ENCODE peak calls at places on chromosome 18, in six cellular contexts. V is activated T-cell treated with anti-CD3 and anti-CD28 coated beads for 1 hour; L is HFF-Myc; U is stimulated activated naive B cell treated with anti-CD40 and anti-IgM and Interleukin-4, amounts not matched to agents 10 μg/mL and 1 μg/mL and 100 μg/mL, for 72 hours; I is T-helper 2 cell; Z is WTC11. W is an unnamed sample.

GRCh38 chr18:57906852-57907251 is 103.7 kb upstream of the ATP8B1 start:
- DNase-seq in V (no peak), L (no peak), U (no peak), I (no peak), Z (peak), W (no peak)

GRCh38 chr18:77106331-77106730 is 26.3 kb downstream of the MBP start:
- DNase-seq in V (peak), L (no peak), U (no peak), I (peak), Z (no peak), W (peak)

GRCh38 chr18:2656237-2657042 is 914 bp downstream of the SMCHD1 start:
- DNase-seq in V (peak), L (no peak), U (no peak), I (peak), Z (peak), W (peak)

GRCh38 chr18:69490813-69491212 is 90.1 kb downstream of the DOK6 start:
- DNase-seq in V (no peak), L (peak), U (no peak), I (no peak), Z (no peak), W (no peak)

GRCh38 chr18:6219116-6219717 is 195.5 kb downstream of the L3MBTL4 start:
- DNase-seq in V (no peak), L (peak), U (no peak), I (no peak), Z (peak), W (no peak)

GRCh38 chr18:76708036-76708726 is 114.2 kb upstream of the ZNF236 start:
- DNase-seq in V (no peak), L (no peak), U (no peak), I (no peak), Z (no peak), W (no peak)

GRCh38 chr18:58858591-58859468 is 5.8 kb upstream of the ZNF532 start:
- DNase-seq in V (no peak), L (no peak), U (no peak), I (no peak), Z (no peak), W (no peak)

GRCh38 chr18:37282386-37283037 is 283.1 kb downstream of the CELF4 start:
- DNase-seq in V (no peak), L (no peak), U (no peak), I (no peak), Z (peak), W (no peak)

GRCh38 chr18:69874058-69874457 is 73.6 kb downstream of the CD226 start:
- DNase-seq in V (no peak), L (no peak), U (no peak), I (no peak), Z (no peak), W (no peak)

GRCh38 chr18:49846718-49847470 is 33.6 kb upstream of the ACAA2 start:
- DNase-seq in V (no peak), L (no peak), U (no peak), I (no peak), Z (no peak), W (no peak)

GRCh38 chr18:60404686-60405085 is 32.1 kb upstream of the MC4R start:
- DNase-seq in V (no peak), L (no peak), U (no peak), I (no peak), Z (no peak), W (no peak)

GRCh38 chr18:60024857-60025256 is 125.1 kb downstream of the PMAIP1 start:
- DNase-seq in V (no peak), L (no peak), U (no peak), I (no peak), Z (no peak), W (no peak)

GRCh38 chr18:45127395-45127794 is 446.7 kb downstream of the SETBP1 start:
- DNase-seq in V (no peak), L (no peak), U (no peak), I (no peak), Z (no peak), W (no peak)

GRCh38 chr18:26059357-26059756 is 31.1 kb downstream of the SS18 start:
- DNase-seq in V (no peak), L (no peak), U (no peak), I (no peak), Z (no peak), W (no peak)

GRCh38 chr18:31664101-31664500 is 20.3 kb downstream of the B4GALT6 start:
- DNase-seq in V (no peak), L (no peak), U (no peak), I (no peak), Z (no peak), W (no peak)

GRCh38 chr18:26322892-26323653 is 96.8 kb downstream of the TAF4B start:
- DNase-seq in V (no peak), L (peak), U (no peak), I (no peak), Z (no peak), W (no peak)

GRCh38 chr18:66548747-66549146 is 55.1 kb downstream of the CDH19 start:
- DNase-seq in V (no peak), L (no peak), U (no peak), I (no peak), Z (no peak), W (no peak)

GRCh38 chr18:13562494-13563029 is 163.8 kb downstream of the FAM210A start:
- DNase-seq in V (peak), L (no peak), U (peak), I (no peak), Z (no peak), W (no peak)

GRCh38 chr18:62189208-62189607 is 2.2 kb downstream of the RELCH start:
- DNase-seq in V (no peak), L (no peak), U (no peak), I (no peak), Z (no peak), W (no peak)

GRCh38 chr18:58253871-58254270 is 209.8 kb downstream of the NEDD4L start:
- DNase-seq in V (no peak), L (no peak), U (no peak), I (no peak), Z (no peak), W (no peak)

GRCh38 chr18:11995445-11996189 is 14.3 kb downstream of the IMPA2 start:
- DNase-seq in V (peak), L (peak), U (peak), I (peak), Z (peak), W (peak)

GRCh38 chr18:76168206-76168605 is 326.8 kb downstream of the ZNF516 start:
- DNase-seq in V (no peak), L (no peak), U (no peak), I (no peak), Z (no peak), W (no peak)

GRCh38 chr18:76468345-76469275 is 26.4 kb downstream of the ZNF516 start:
- DNase-seq in V (no peak), L (no peak), U (no peak), I (no peak), Z (no peak), W (no peak)

GRCh38 chr18:6666286-6666685 is 63.2 kb upstream of the ARHGAP28 start:
- DNase-seq in V (no peak), L (peak), U (no peak), I (no peak), Z (no peak), W (no peak)

GRCh38 chr18:69326094-69326493 is 74.6 kb upstream of the DOK6 start:
- DNase-seq in V (no peak), L (no peak), U (no peak), I (no peak), Z (no peak), W (no peak)

GRCh38 chr18:62388855-62389760 is 64.0 kb downstream of the TNFRSF11A start:
- DNase-seq in V (no peak), L (no peak), U (no peak), I (no peak), Z (no peak), W (no peak)

GRCh38 chr18:2082676-2083075 is 488.6 kb downstream of the METTL4 start:
- DNase-seq in V (no peak), L (no peak), U (no peak), I (no peak), Z (no peak), W (no peak)

GRCh38 chr18:13531681-13532325 is 194.6 kb downstream of the FAM210A start:
- DNase-seq in V (no peak), L (no peak), U (no peak), I (no peak), Z (no peak), W (no peak)

GRCh38 chr18:74450626-74451025 is 6.5 kb downstream of the DIPK1C start:
- DNase-seq in V (no peak), L (no peak), U (no peak), I (no peak), Z (no peak), W (no peak)

GRCh38 chr18:44229693-44230108 is 451.0 kb upstream of the SETBP1 start:
- DNase-seq in V (no peak), L (no peak), U (no peak), I (no peak), Z (no peak), W (no peak)

GRCh38 chr18:76823574-76823973 is 1.2 kb downstream of the ZNF236 start:
- DNase-seq in V (no peak), L (no peak), U (no peak), I (peak), Z (peak), W (no peak)

GRCh38 chr18:5510109-5510846 is 33.5 kb downstream of the EPB41L3 start:
- DNase-seq in V (no peak), L (peak), U (no peak), I (no peak), Z (no peak), W (no peak)

GRCh38 chr18:10687161-10687925 is 161.5 kb downstream of the NAPG start:
- DNase-seq in V (no peak), L (no peak), U (no peak), I (no peak), Z (no peak), W (no peak)

GRCh38 chr18:63331105-63331504 is 11.5 kb upstream of the BCL2 start:
- DNase-seq in V (no peak), L (no peak), U (no peak), I (no peak), Z (no peak), W (no peak)

GRCh38 chr18:12726774-12727550 is 24.1 kb downstream of the PSMG2 start:
- DNase-seq in V (peak), L (no peak), U (peak), I (peak), Z (peak), W (peak)

GRCh38 chr18:48868468-48869466 is 82.0 kb downstream of the SMAD7 start:
- DNase-seq in V (no peak), L (no peak), U (peak), I (no peak), Z (no peak), W (no peak)

GRCh38 chr18:46716336-46716735 is 40.5 kb downstream of the ST8SIA5 start:
- DNase-seq in V (no peak), L (no peak), U (no peak), I (no peak), Z (no peak), W (no peak)

GRCh38 chr18:23115683-23116096 is 19.6 kb upstream of the CABLES1 start:
- DNase-seq in V (no peak), L (peak), U (no peak), I (no peak), Z (no peak), W (no peak)